ENCODE peak calls at places on chromosomes 4 and X, in nine cellular contexts. S is CD8-positive, alpha-beta memory T cell; Z is upper lobe of right lung; A is tibial artery; N is thyroid gland; P is fibroblast of lung; E is HCT116; U is psoas muscle; X is cardiac muscle cell. J is an unnamed sample. For H3K36me3, the result is how much of the 10 kb centered on the place peaks cover.

GRCh38 chr4:24651266-24651665 is 66.9 kb upstream of the DHX15 start:
- DNase-seq in E (no peak), Z (no peak), N (no peak), A (no peak), X (no peak), S (no peak), U (no peak), P (peak), J (no peak)

GRCh38 chr4:69860007-69860406 is at the start of gene SULT1E1:
- DNase-seq in X (peak), P (peak), E (no peak), N (no peak), Z (no peak), S (no peak), U (no peak), A (no peak), J (no peak)

GRCh38 chr4:74768857-74769525 is 25.3 kb downstream of the BTC start:
- DNase-seq in N (no peak), X (peak), Z (no peak), E (peak), S (no peak), U (no peak), A (no peak), P (peak), J (no peak)

GRCh38 chrX:3651272-3651671 is 62.2 kb downstream of the PRKX start:
- DNase-seq in P (peak), Z (no peak), N (no peak), X (peak), E (peak), A (no peak), U (no peak), S (no peak), J (no peak)

GRCh38 chr4:148196168-148196567 is 246.0 kb downstream of the NR3C2 start:
- DNase-seq in U (no peak), S (no peak), Z (no peak), A (no peak), N (no peak), E (no peak), P (peak), X (no peak), J (no peak)

GRCh38 chr4:75514949-75515612 is 808 bp downstream of the THAP6 start:
- DNase-seq in A (no peak), X (no peak), N (no peak), P (no peak), S (no peak), U (no peak), E (no peak), Z (no peak), J (no peak)

GRCh38 chr4:159012381-159012780 is 90.5 kb upstream of the RAPGEF2 start:
- DNase-seq in A (no peak), S (no peak), N (no peak), P (peak), Z (no peak), X (peak), U (no peak), E (no peak), J (no peak)

GRCh38 chrX:155949098-155949497 is 48.4 kb upstream of the IL9R start:
- DNase-seq in A (no peak), N (no peak), U (no peak), X (peak), Z (no peak), E (no peak), S (no peak), P (no peak), J (no peak)

GRCh38 chr4:164188236-164188635 is 565.7 kb upstream of the SMIM31 start:
- DNase-seq in A (no peak), S (no peak), E (no peak), Z (no peak), N (no peak), U (no peak), P (no peak), X (no peak), J (no peak)

GRCh38 chr4:32768664-32769389 is 2048.7 kb downstream of the PCDH7 start:
- DNase-seq in S (no peak), X (no peak), Z (no peak), P (no peak), N (no peak), U (no peak), A (no peak), E (no peak), J (no peak)

GRCh38 chrX:152926923-152927322 is 29.1 kb downstream of the ZNF185 start:
- DNase-seq in A (no peak), E (no peak), N (no peak), Z (no peak), X (no peak), U (no peak), P (no peak), S (no peak), J (no peak)

GRCh38 chrX:136310411-136310810 is 9.6 kb downstream of the ADGRG4 start:
- DNase-seq in P (peak), X (peak), U (no peak), N (no peak), S (no peak), A (no peak), E (no peak), Z (no peak), J (no peak)

DNA sequence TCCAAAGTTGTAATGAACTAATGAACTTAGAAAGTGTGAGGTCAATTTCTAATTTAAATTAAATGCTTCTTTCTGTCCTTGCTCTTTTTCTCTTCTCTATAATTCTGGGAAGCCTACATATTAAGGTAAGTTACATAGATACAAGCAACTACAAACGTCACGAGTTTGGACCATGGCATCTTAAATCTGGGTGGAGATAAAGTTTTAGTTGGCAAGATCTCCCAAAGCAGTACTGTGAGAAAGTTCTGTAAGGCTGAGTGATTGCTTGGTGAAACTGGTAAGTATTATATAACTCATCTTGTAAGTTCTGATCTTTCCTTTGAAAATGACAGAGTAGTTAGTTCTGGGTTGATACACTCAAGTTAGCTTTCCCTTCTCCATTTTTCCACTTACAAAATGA is 125.7 kb upstream of the CBR4 start:
- DNase-seq in X (no peak), N (no peak), E (no peak), U (no peak), Z (no peak), A (no peak), P (no peak), S (no peak), J (no peak)
- H3K27ac ChIP-seq in X (no peak), N (peak), E (no peak), U (peak), Z (no peak), A (peak), P (no peak), S (no peak), J (peak)

DNA sequence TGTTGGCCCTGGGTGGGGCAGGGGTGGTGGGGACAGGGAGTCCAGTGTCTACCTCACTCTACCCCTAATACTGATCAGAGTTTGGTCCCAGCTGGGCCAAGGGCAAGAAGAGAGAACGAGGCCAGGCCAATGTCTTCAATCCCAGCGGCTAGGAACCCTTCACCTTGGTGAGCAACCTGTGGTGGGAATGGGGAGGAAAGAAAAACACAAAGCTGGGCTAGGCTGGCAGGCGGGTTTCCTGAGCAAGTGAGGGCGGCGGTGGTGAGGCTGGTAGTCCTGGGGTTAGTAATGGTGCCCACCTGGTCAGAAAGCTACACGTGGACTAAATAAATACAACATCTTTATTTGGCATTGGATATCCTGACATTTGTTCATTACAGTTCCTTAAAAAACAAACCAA is 5.6 kb downstream of the PQBP1 start:
- DNase-seq in N (no peak), X (no peak), S (no peak), P (no peak), U (no peak), Z (no peak), E (no peak), A (no peak), J (no peak)
- H3K36me3 ChIP-seq in N (under half), X (under half), S (under half), P (under half), U (under half), Z (under half), E (under half), A (half or more), J (under half)

GRCh38 chr4:94929696-94930095 is 171.9 kb downstream of the BMPR1B start:
- DNase-seq in U (no peak), A (no peak), N (no peak), S (no peak), E (no peak), P (no peak), X (no peak), Z (no peak), J (no peak)

GRCh38 chr4:94924566-94924965 is 166.8 kb downstream of the BMPR1B start:
- DNase-seq in A (no peak), P (no peak), Z (no peak), S (no peak), U (no peak), E (no peak), X (no peak), N (no peak), J (no peak)

GRCh38 chr4:94927696-94928095 is 169.9 kb downstream of the BMPR1B start:
- DNase-seq in U (no peak), A (no peak), P (peak), X (no peak), N (no peak), Z (no peak), E (no peak), S (no peak), J (no peak)

GRCh38 chr4:94925764-94926347 is 168.1 kb downstream of the BMPR1B start:
- DNase-seq in U (no peak), X (no peak), E (no peak), S (no peak), P (no peak), N (no peak), Z (no peak), A (no peak), J (no peak)

DNA sequence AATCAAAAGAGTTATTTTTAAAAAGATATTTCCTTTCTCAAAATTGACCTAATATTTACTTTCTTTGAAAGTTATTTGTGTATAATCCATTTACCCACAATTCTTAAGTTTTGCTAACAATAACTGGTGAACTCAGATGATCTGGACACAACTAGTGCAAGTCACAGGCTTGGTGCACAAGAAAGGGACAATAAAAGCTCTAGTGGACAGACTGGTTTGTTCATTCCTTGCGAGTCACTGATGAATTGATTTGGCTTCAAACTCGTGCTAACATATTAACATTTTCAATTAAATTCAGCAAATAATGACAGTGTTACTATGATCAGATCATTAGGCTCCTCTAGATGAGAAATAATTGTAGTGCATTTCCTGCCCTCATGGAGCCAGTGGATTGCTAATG is 169.2 kb downstream of the BMPR1B start:
- DNase-seq in Z (no peak), P (no peak), U (no peak), N (no peak), A (no peak), S (no peak), X (no peak), E (no peak), J (no peak)
- H3K27ac ChIP-seq in Z (no peak), P (no peak), U (no peak), N (no peak), A (no peak), S (no peak), X (no peak), E (no peak), J (no peak)

DNA sequence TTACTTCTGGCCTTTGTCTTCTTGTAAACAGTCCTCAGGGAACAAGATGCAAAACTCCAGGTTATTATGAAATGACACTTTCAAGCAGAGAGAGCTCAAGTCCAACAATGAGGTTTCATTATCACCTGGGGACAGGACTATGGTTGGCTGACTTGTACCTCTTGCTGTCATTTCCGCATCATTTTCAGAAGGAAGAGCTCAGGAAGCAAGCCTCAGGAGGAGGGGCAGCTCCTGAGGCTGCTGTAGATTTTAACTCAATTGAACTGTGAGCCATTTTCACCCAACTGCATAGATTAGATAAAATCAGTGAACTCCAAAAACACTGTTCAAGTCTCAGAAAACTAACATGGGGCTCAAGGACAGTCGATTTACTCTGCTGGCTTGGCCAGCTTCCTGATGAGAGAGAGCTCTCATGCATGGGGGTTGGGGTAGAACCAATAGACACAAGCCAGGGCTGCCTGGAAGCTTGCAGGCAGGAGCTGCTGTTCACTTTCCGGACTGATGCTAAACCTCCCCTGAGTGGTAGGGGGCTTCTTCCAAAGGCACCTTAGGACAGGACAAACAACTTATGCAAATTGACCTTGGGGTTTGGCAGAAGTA is 23.6 kb downstream of the TMEM255A start:
- DNase-seq in E (no peak), A (no peak), P (no peak), Z (no peak), U (no peak), X (no peak), N (peak), S (no peak), J (no peak)
- H3K36me3 ChIP-seq in E (under half), A (under half), P (under half), Z (under half), U (under half), X (under half), N (under half), S (under half), J (under half)

DNA sequence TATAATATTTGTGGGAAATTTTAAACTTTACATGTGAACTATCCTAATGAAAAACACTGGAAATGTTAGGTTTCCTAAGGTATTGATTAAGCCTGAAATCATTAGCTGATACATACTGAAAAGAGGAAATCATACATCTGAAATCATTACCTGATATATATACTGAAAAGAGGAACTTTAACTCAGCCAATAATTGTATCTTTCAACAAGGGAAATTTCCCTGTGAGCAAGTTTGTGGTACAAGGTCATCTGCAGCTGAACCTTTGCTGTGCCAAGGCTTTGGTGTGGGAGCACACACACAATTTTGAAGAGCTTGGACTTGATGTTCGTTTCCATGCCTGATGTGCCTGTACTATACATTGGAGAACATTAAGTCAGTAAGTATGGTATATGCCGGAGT is 131.9 kb upstream of the USP9X start:
- DNase-seq in S (no peak), N (no peak), U (no peak), X (no peak), A (no peak), P (no peak), E (no peak), Z (no peak), J (no peak)
- H3K27ac ChIP-seq in S (no peak), N (no peak), U (no peak), X (no peak), A (no peak), P (no peak), E (no peak), Z (no peak), J (no peak)

GRCh38 chr4:52714597-52715254 is 36.5 kb downstream of the ERVMER34-1 start:
- DNase-seq in X (peak), E (no peak), U (no peak), N (no peak), A (no peak), Z (no peak), S (no peak), P (no peak), J (no peak)

GRCh38 chr4:52713456-52713937 is 37.7 kb downstream of the ERVMER34-1 start:
- DNase-seq in E (no peak), A (no peak), U (no peak), X (peak), N (no peak), S (no peak), Z (no peak), P (peak), J (no peak)

GRCh38 chr4:52715914-52716313 is 35.3 kb downstream of the ERVMER34-1 start:
- DNase-seq in U (no peak), X (no peak), Z (no peak), E (no peak), P (no peak), S (no peak), N (no peak), A (no peak), J (no peak)

GRCh38 chr4:52716364-52717151 is 34.7 kb downstream of the ERVMER34-1 start:
- DNase-seq in U (no peak), Z (no peak), P (no peak), N (no peak), X (no peak), S (no peak), E (no peak), A (no peak), J (no peak)

GRCh38 chr4:52715255-52715897 is 35.8 kb downstream of the ERVMER34-1 start:
- DNase-seq in P (no peak), U (no peak), X (no peak), Z (no peak), S (no peak), N (no peak), E (no peak), A (no peak), J (no peak)
- H3K36me3 ChIP-seq in P (under half), U (under half), X (under half), Z (under half), S (under half), N (under half), E (under half), A (under half), J (under half)

GRCh38 chr4:2591189-2591588 is 54.7 kb downstream of the FAM193A start:
- DNase-seq in E (no peak), Z (no peak), A (no peak), N (peak), P (peak), X (peak), S (no peak), U (no peak), J (no peak)
- H3K27ac ChIP-seq in E (no peak), Z (peak), A (no peak), N (peak), P (no peak), X (peak), S (no peak), U (peak), J (no peak)

DNA sequence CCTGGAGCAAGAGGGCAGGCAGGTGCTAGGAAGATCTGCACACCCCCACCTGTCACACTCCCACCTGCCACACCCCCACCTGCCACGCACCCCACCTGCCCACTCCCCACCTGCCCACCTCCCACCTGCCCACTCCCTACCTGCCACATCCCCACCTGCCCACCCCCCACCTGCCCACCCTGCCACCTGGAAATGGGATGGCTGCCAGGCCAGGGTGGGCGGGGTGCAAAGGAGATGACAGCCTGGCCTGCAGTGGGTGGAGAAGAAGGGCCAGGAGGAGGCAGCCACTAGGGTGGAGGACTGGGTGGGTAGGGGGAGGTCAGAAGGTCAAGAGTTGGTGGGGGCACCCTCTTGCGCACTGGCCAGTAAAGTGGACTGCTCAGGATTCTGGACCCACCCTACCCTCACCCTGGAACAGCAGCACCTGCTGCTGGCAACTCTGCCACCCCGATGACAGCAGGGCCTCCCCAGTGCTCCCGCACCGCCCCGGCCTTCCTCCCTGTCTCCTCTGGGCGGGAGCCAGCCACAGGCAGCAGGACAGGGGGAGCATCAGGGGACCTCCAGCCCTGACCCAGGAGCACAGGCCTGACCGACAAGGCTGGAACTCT is 66.8 kb upstream of the NKX1-1 start:
- DNase-seq in E (no peak), S (no peak), Z (no peak), A (no peak), X (no peak), U (no peak), P (no peak), N (no peak), J (no peak)
- H3K36me3 ChIP-seq in E (under half), S (under half), Z (under half), A (under half), X (under half), U (under half), P (under half), N (under half), J (under half)

J was measured in thoracic aorta.